ENCODE peak calls at places on chromosomes 5 and 9, in four cellular contexts. U is spleen, Z is K562, S is GM23338. P is an unnamed sample.

GRCh38 chr5:62208218-62208852 is 97.7 kb upstream of the KIF2A start:
- DNase-seq in U (no peak), Z (no peak), S (no peak), P (no peak)

GRCh38 chr9:105438136-105438839 is 9.5 kb upstream of the FSD1L start:
- DNase-seq in U (no peak), Z (no peak), S (no peak), P (no peak)

GRCh38 chr9:122226142-122226757 is 2.5 kb downstream of the LHX6 start:
- DNase-seq in S (peak), Z (no peak), U (no peak), P (no peak)

GRCh38 chr9:134413890-134414731 is 87.9 kb downstream of the RXRA start:
- DNase-seq in Z (no peak), S (no peak), U (no peak), P (peak)

GRCh38 chr9:119588874-119589560 is 219.8 kb upstream of the BRINP1 start:
- DNase-seq in U (no peak), S (no peak), Z (no peak), P (no peak)

GRCh38 chr5:144150996-144151395 is 19.5 kb downstream of the YIPF5 start:
- DNase-seq in Z (no peak), S (no peak), U (no peak), P (no peak)

GRCh38 chr5:87754009-87754757 is 341.5 kb upstream of the CCNH start:
- DNase-seq in Z (no peak), U (no peak), S (peak), P (no peak)

GRCh38 chr5:135053278-135053677 is 19.2 kb upstream of the PITX1 start:
- DNase-seq in Z (no peak), U (peak), S (no peak), P (no peak)

GRCh38 chr9:135070964-135071735 is 16.3 kb upstream of the OLFM1 start:
- DNase-seq in U (peak), Z (no peak), S (no peak), P (peak)

GRCh38 chr9:36450110-36450732 is 50.2 kb upstream of the RNF38 start:
- DNase-seq in Z (peak), U (no peak), S (peak), P (no peak)

GRCh38 chr9:131585375-131585774 is 40.1 kb downstream of the PRRT1B start:
- DNase-seq in Z (no peak), S (no peak), U (peak), P (no peak)

GRCh38 chr5:13939647-13940046 is 4.8 kb downstream of the DNAH5 start:
- DNase-seq in U (no peak), Z (no peak), S (no peak), P (no peak)
- TF ChIP-seq POLR2AphosphoS5 in U (no peak), Z (no peak), S (no peak), P (no peak)

DNA sequence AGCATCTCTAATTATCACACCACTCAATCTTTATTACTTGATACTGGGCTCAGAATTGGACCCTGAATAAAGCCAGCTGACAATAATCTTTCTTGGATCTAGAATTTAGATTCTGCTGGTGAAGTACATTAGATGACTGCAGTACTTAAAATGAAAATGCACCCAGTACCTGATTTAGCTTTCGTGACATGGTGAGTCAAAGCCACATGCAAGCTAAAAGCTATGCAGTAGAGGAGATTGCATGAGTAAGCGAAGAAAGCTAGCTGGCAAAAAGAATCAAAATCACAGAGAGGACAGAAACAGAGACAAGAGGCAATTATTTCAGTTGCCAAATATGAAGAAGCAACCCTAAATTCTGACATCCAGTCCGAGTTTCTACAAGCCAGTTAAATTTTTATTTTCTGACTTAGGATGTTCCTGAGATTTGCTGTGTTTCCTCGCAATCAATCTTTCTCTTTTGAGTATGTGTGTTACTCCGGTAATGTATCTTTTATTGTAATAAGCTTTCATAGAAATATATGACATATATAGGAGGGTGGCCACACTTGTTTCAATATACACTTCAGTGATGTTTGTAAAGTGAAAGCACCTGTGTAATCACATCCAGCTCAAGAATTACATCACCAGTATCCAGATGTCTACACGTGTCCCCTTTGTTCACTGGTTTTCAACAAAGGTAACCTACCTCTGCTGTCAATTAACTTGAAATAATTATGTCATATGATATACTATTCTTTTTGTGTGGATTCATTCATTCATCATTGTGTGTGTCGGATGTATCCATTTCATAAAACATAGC is 101.7 kb downstream of the CDH18 start:
- DNase-seq in Z (no peak), U (no peak), S (no peak), P (no peak)
- TF ChIP-seq POLR2AphosphoS5 in Z (no peak), U (no peak), S (no peak), P (no peak)

GRCh38 chr5:58066557-58066956 is 393.3 kb downstream of the PLK2 start:
- DNase-seq in S (no peak), U (no peak), Z (no peak), P (no peak)

GRCh38 chr5:58069016-58069705 is 390.7 kb downstream of the PLK2 start:
- DNase-seq in S (no peak), Z (no peak), U (no peak), P (no peak)

GRCh38 chr5:58060971-58061370 is 398.9 kb downstream of the PLK2 start:
- DNase-seq in S (no peak), Z (no peak), U (no peak), P (no peak)

GRCh38 chr5:58066076-58066475 is 393.8 kb downstream of the PLK2 start:
- DNase-seq in Z (no peak), S (no peak), U (no peak), P (no peak)

GRCh38 chr5:58064799-58065198 is 395.1 kb downstream of the PLK2 start:
- DNase-seq in U (no peak), Z (no peak), S (no peak), P (no peak)
- TF ChIP-seq POLR2AphosphoS5 in U (no peak), Z (no peak), S (no peak), P (no peak)

DNA sequence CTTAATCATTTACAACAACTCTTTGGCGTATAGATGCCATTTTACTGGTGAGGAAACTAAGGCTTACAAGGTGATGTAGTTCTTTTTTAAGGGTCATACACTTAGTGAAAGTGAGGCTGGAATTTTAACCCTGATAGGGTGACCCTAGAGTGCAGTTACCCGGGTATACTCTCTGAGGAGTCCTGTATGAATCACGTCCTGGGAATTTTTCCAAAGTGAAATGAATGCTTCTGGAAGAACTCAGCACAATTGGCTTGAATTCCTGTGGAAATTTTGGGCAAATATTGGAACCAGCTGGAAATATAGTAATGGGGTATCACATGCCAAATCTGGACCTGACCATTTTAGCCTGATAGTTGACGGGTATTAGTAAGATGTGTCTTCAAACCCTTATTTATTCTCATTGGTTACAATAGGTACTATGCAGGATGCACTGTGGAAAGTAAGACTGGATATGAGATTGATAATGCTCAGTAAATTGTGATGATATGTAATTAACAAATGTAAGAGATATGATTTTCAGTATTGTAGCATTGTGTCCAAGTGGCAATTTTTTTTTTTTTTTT is 14.8 kb downstream of the SUB1 start:
- DNase-seq in Z (no peak), U (no peak), S (no peak), P (no peak)
- TF ChIP-seq POLR2AphosphoS5 in Z (no peak), U (no peak), S (no peak), P (no peak)

GRCh38 chr5:81856948-81857928 is 106.3 kb upstream of the SSBP2 start:
- DNase-seq in Z (no peak), S (peak), U (peak), P (peak)
- TF ChIP-seq POLR2AphosphoS5 in Z (no peak), S (no peak), U (peak), P (peak)

GRCh38 chr9:129988607-129989361 is 54.2 kb downstream of the FNBP1 start:
- DNase-seq in Z (no peak), S (peak), U (no peak), P (no peak)

GRCh38 chr9:129987941-129988340 is 55.0 kb downstream of the FNBP1 start:
- DNase-seq in U (no peak), S (no peak), Z (no peak), P (no peak)

GRCh38 chr9:129989362-129989708 is 53.7 kb downstream of the FNBP1 start:
- DNase-seq in Z (no peak), S (no peak), U (no peak), P (no peak)

GRCh38 chr9:129989740-129990139 is 53.2 kb downstream of the FNBP1 start:
- DNase-seq in U (no peak), S (no peak), Z (no peak), P (peak)

GRCh38 chr9:129987047-129987446 is 55.9 kb downstream of the FNBP1 start:
- DNase-seq in Z (no peak), U (no peak), S (no peak), P (peak)
- TF ChIP-seq POLR2AphosphoS5 in Z (no peak), U (no peak), S (no peak), P (no peak)

DNA sequence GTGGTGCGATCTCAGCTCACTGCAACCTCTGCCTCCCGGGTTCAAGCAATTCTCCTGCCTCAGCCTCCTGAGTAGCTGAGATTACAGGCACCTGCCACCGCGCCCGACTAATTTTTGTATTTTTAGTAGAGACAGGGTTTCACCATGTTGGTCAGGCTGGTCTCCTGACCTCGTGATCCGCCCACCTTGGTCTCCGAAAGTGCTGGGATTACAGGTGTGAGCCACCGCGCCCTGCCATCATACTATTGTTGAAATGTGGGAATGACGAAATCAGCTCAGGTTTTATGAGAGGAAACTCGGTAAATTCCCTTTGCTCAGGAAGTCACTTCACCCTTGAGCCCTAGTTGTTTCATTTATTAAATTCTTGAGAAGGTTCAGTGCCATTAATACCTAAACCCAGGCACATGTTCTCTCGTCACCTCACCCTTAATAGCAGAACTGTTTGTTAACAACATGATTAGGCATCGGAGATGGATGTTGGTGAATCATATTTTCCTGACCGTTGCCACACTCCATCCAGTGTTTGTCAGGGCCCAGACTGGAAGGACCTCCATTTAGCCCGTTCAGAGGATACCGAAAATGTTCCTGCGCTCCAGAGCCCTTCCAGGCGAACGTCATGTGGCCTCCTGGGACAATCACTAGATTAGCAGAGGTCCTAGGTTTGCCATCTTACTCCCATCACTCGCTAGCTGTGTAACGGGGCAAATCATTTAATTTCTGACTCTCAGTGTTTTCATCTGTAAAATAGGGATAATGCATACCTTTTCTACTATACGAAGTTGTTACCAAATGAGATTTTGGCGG is 20.0 kb upstream of the CREBRF start:
- DNase-seq in Z (no peak), U (no peak), S (no peak), P (no peak)
- TF ChIP-seq POLR2AphosphoS5 in Z (peak), U (peak), S (no peak), P (no peak)

GRCh38 chr5:77971965-77972544 is 195.9 kb upstream of the TBCA start:
- DNase-seq in S (no peak), U (no peak), Z (no peak), P (no peak)
- TF ChIP-seq POLR2AphosphoS5 in S (no peak), U (no peak), Z (no peak), P (no peak)